ENCODE peak calls at places on chromosomes 7 and 10, in seven cellular contexts. One of them, this sample, is unnamed.

GRCh38 chr7:103752995-103753394 is 236.5 kb downstream of the RELN start:
- DNase-seq in thoracic aorta: no peak
- DNase-seq in fibroblast of pulmonary artery: peak; percentile 10
- DNase-seq in central memory CD4-positive, alpha-beta T cell: no peak
- DNase-seq in tibial artery: no peak
- DNase-seq in activated CD4-positive, alpha-beta T cell treated with anti-CD3 and anti-CD28 coated beads, Interleukin-2, amount 50 U/mL, for 48 hours: no peak
- DNase-seq in cardiac muscle cell: peak; percentile 1
- DNase-seq in this sample: no peak

GRCh38 chr10:103513383-103514060 is 20.0 kb downstream of the NEURL1 start:
- DNase-seq in activated CD4-positive, alpha-beta T cell treated with anti-CD3 and anti-CD28 coated beads, Interleukin-2, amount 50 U/mL, for 48 hours: no peak
- DNase-seq in tibial artery: no peak
- DNase-seq in fibroblast of pulmonary artery: no peak
- DNase-seq in cardiac muscle cell: no peak
- DNase-seq in thoracic aorta: no peak
- DNase-seq in central memory CD4-positive, alpha-beta T cell: no peak
- DNase-seq in this sample: no peak

GRCh38 chr7:157694389-157694665 is 357.5 kb downstream of the DNAJB6 start:
- DNase-seq in activated CD4-positive, alpha-beta T cell treated with anti-CD3 and anti-CD28 coated beads, Interleukin-2, amount 50 U/mL, for 48 hours: no peak
- DNase-seq in tibial artery: no peak
- DNase-seq in thoracic aorta: no peak
- DNase-seq in cardiac muscle cell: no peak
- DNase-seq in central memory CD4-positive, alpha-beta T cell: no peak
- DNase-seq in fibroblast of pulmonary artery: no peak
- DNase-seq in this sample: no peak

GRCh38 chr7:28395806-28396205 is 16.5 kb upstream of the CREB5 start:
- DNase-seq in fibroblast of pulmonary artery: peak; percentile 23
- DNase-seq in tibial artery: no peak
- DNase-seq in cardiac muscle cell: peak; percentile 46
- DNase-seq in activated CD4-positive, alpha-beta T cell treated with anti-CD3 and anti-CD28 coated beads, Interleukin-2, amount 50 U/mL, for 48 hours: no peak
- DNase-seq in thoracic aorta: no peak
- DNase-seq in central memory CD4-positive, alpha-beta T cell: no peak
- DNase-seq in this sample: no peak

GRCh38 chr7:157439149-157439548 is 102.3 kb downstream of the DNAJB6 start:
- DNase-seq in tibial artery: no peak
- DNase-seq in central memory CD4-positive, alpha-beta T cell: no peak
- DNase-seq in thoracic aorta: no peak
- DNase-seq in fibroblast of pulmonary artery: no peak
- DNase-seq in activated CD4-positive, alpha-beta T cell treated with anti-CD3 and anti-CD28 coated beads, Interleukin-2, amount 50 U/mL, for 48 hours: peak; percentile 1
- DNase-seq in cardiac muscle cell: no peak
- DNase-seq in this sample: no peak

GRCh38 chr7:17934612-17935247 is 5.6 kb downstream of the SNX13 start:
- DNase-seq in tibial artery: no peak
- DNase-seq in central memory CD4-positive, alpha-beta T cell: no peak
- DNase-seq in thoracic aorta: no peak
- DNase-seq in activated CD4-positive, alpha-beta T cell treated with anti-CD3 and anti-CD28 coated beads, Interleukin-2, amount 50 U/mL, for 48 hours: no peak
- DNase-seq in cardiac muscle cell: no peak
- DNase-seq in fibroblast of pulmonary artery: no peak
- DNase-seq in this sample: no peak

GRCh38 chr10:74145133-74145532 is 5.5 kb downstream of the AP3M1 start:
- DNase-seq in tibial artery: no peak
- DNase-seq in thoracic aorta: no peak
- DNase-seq in fibroblast of pulmonary artery: peak; percentile 84
- DNase-seq in activated CD4-positive, alpha-beta T cell treated with anti-CD3 and anti-CD28 coated beads, Interleukin-2, amount 50 U/mL, for 48 hours: no peak
- DNase-seq in cardiac muscle cell: peak; percentile 80
- DNase-seq in central memory CD4-positive, alpha-beta T cell: no peak
- DNase-seq in this sample: no peak

GRCh38 chr7:134534633-134535032 is 7.3 kb downstream of the AKR1B10 start:
- DNase-seq in thoracic aorta: no peak
- DNase-seq in cardiac muscle cell: no peak
- DNase-seq in central memory CD4-positive, alpha-beta T cell: no peak
- DNase-seq in tibial artery: no peak
- DNase-seq in activated CD4-positive, alpha-beta T cell treated with anti-CD3 and anti-CD28 coated beads, Interleukin-2, amount 50 U/mL, for 48 hours: no peak
- DNase-seq in fibroblast of pulmonary artery: no peak
- DNase-seq in this sample: no peak

GRCh38 chr7:4479367-4480039 is 202.6 kb upstream of the FOXK1 start:
- DNase-seq in central memory CD4-positive, alpha-beta T cell: no peak
- DNase-seq in fibroblast of pulmonary artery: peak; percentile 66
- DNase-seq in cardiac muscle cell: peak; percentile 15
- DNase-seq in tibial artery: no peak
- DNase-seq in thoracic aorta: no peak
- DNase-seq in activated CD4-positive, alpha-beta T cell treated with anti-CD3 and anti-CD28 coated beads, Interleukin-2, amount 50 U/mL, for 48 hours: peak; percentile 19
- DNase-seq in this sample: no peak

GRCh38 chr7:113730309-113730955 is 188.4 kb downstream of the PPP1R3A start:
- DNase-seq in tibial artery: no peak
- DNase-seq in fibroblast of pulmonary artery: peak; percentile 39
- DNase-seq in activated CD4-positive, alpha-beta T cell treated with anti-CD3 and anti-CD28 coated beads, Interleukin-2, amount 50 U/mL, for 48 hours: no peak
- DNase-seq in cardiac muscle cell: peak; percentile 53
- DNase-seq in central memory CD4-positive, alpha-beta T cell: no peak
- DNase-seq in thoracic aorta: no peak
- DNase-seq in this sample: no peak